ENCODE peak calls at places on chromosomes 2 and 18, in four cellular contexts. Z is breast epithelium, O is pancreas, U is GM12865. A is an unnamed sample.

GRCh38 chr2:37342636-37343211 is 1.7 kb upstream of the QPCT start:
- DNase-seq in U (no peak), Z (no peak), O (no peak), A (no peak)

GRCh38 chr2:71166812-71167211 is 36.4 kb downstream of the MPHOSPH10 start:
- DNase-seq in Z (no peak), O (no peak), U (no peak), A (no peak)

GRCh38 chr18:10748641-10749040 is 222.8 kb downstream of the NAPG start:
- DNase-seq in U (no peak), Z (no peak), O (no peak), A (no peak)

GRCh38 chr2:12694990-12695774 is 21.6 kb upstream of the TRIB2 start:
- DNase-seq in Z (no peak), U (peak; percentile 56), O (no peak), A (no peak)

GRCh38 chr2:65800998-65801397 is 368.6 kb upstream of the SPRED2 start:
- DNase-seq in O (peak; percentile 19), U (peak; percentile 7), Z (no peak), A (no peak)

GRCh38 chr18:33863912-33864311 is 285.9 kb downstream of the ASXL3 start:
- DNase-seq in O (no peak), U (no peak), Z (no peak), A (no peak)

GRCh38 chr2:109032229-109032800 is 43.3 kb upstream of the EDAR start:
- DNase-seq in Z (no peak), U (no peak), O (no peak), A (peak; percentile 7)

GRCh38 chr2:231541605-231542509 is 11.6 kb upstream of the NMUR1 start:
- DNase-seq in O (no peak), U (peak; percentile 41), Z (no peak), A (no peak)

GRCh38 chr2:26627350-26628105 is 13.6 kb downstream of the CIB4 start:
- DNase-seq in Z (no peak), U (no peak), O (no peak), A (no peak)

GRCh38 chr2:172427990-172428840 is 829 bp downstream of the ITGA6 start:
- DNase-seq in Z (no peak), O (peak; percentile 69), U (peak; percentile 10), A (peak; percentile 78)

GRCh38 chr18:78965260-78965659 is 14.4 kb upstream of the SALL3 start:
- DNase-seq in Z (no peak), O (no peak), U (no peak), A (no peak)

GRCh38 chr2:183495589-183496267 is 371.5 kb downstream of the NUP35 start:
- DNase-seq in U (peak; percentile 56), O (no peak), Z (no peak), A (no peak)

GRCh38 chr2:16243411-16243996 is 303.2 kb downstream of the MYCN start:
- DNase-seq in U (no peak), Z (no peak), O (no peak), A (no peak)

GRCh38 chr2:28206786-28207185 is 185.9 kb upstream of the FOSL2 start:
- DNase-seq in Z (no peak), U (no peak), O (no peak), A (no peak)

GRCh38 chr18:60090170-60090569 is 190.4 kb downstream of the PMAIP1 start:
- DNase-seq in O (no peak), Z (no peak), U (peak; percentile 11), A (no peak)

GRCh38 chr18:7202119-7202680 is 28.7 kb upstream of the LRRC30 start:
- DNase-seq in Z (no peak), U (no peak), O (no peak), A (no peak)

GRCh38 chr18:7856733-7857132 is 289.6 kb downstream of the PTPRM start:
- DNase-seq in O (no peak), Z (no peak), U (no peak), A (no peak)

GRCh38 chr2:232633413-232634318 is at the start of gene EFHD1:
- DNase-seq in O (peak; percentile 55), U (peak; percentile 35), Z (peak; percentile 60), A (peak; percentile 90)

GRCh38 chr2:234292205-234292954 is 204.5 kb downstream of the ARL4C start:
- DNase-seq in O (no peak), Z (no peak), U (peak; percentile 93), A (no peak)

GRCh38 chr2:225100269-225100668 is 58.0 kb upstream of the DOCK10 start:
- DNase-seq in U (no peak), O (no peak), Z (no peak), A (no peak)

GRCh38 chr18:68449292-68449691 is 265.6 kb downstream of the TMX3 start:
- DNase-seq in U (no peak), Z (no peak), O (no peak), A (no peak)

GRCh38 chr2:67526283-67526682 is 129.2 kb downstream of the ETAA1 start:
- DNase-seq in U (no peak), Z (no peak), O (no peak), A (no peak)

GRCh38 chr2:127149384-127149783 is 42.4 kb upstream of the BIN1 start:
- DNase-seq in O (no peak), Z (no peak), U (no peak), A (no peak)

GRCh38 chr2:190882831-190883582 is 2.4 kb downstream of the GLS start:
- DNase-seq in Z (no peak), U (peak; percentile 35), O (no peak), A (no peak)

GRCh38 chr2:165240927-165241326 is 1.7 kb downstream of the SCN2A start:
- DNase-seq in O (no peak), U (no peak), Z (no peak), A (no peak)

GRCh38 chr2:101696272-101697123 is 1.0 kb upstream of the MAP4K4 start:
- DNase-seq in Z (no peak), O (peak; percentile 56), U (no peak), A (no peak)

GRCh38 chr2:176769021-176769420 is 443.6 kb upstream of the HNRNPA3 start:
- DNase-seq in O (no peak), U (peak; percentile 29), Z (no peak), A (no peak)

GRCh38 chr2:176768185-176768584 is 444.4 kb upstream of the HNRNPA3 start:
- DNase-seq in U (no peak), Z (no peak), O (peak; percentile 71), A (no peak)

GRCh38 chr2:176763111-176763510 is 449.5 kb upstream of the HNRNPA3 start:
- DNase-seq in U (no peak), O (no peak), Z (no peak), A (no peak)

GRCh38 chr2:176766005-176766404 is 446.6 kb upstream of the HNRNPA3 start:
- DNase-seq in U (no peak), O (no peak), Z (no peak), A (no peak)

GRCh38 chr2:176763871-176764404 is 448.7 kb upstream of the HNRNPA3 start:
- DNase-seq in U (peak; percentile 60), O (no peak), Z (no peak), A (no peak)
- H3K4me3 ChIP-seq in U (no peak overlapping the region), O (no peak overlapping the region), Z (no peak overlapping the region), A (no peak overlapping the region)

DNA sequence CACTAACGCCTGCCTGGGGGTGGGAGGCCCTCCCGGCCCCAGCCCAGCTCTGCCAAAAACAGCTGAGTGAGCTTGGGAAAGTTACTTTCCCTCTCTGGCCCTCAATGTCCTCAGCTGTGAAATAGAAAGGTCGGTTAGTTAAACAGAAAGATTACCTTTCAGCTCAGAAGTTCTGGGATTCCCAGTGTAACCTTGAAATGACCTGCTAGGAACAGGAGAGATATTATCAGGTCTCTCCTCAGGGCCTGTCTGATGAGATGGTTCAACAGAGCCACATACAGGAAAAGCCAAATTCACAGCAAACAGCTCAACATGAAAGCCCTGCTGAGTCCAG is 68.8 kb downstream of the LBH start:
- DNase-seq in U (no peak), O (no peak), Z (no peak), A (no peak)
- H3K4me3 ChIP-seq in U (no peak overlapping the region), O (no peak overlapping the region), Z (no peak overlapping the region), A (no peak overlapping the region)

GRCh38 chr2:3387644-3388411 is 8.3 kb downstream of the TRAPPC12 start:
- DNase-seq in Z (no peak), O (no peak), U (no peak), A (no peak)
- H3K4me3 ChIP-seq in Z (no peak overlapping the region), O (no peak overlapping the region), U (no peak overlapping the region), A (no peak overlapping the region)

GRCh38 chr18:61333271-61333745 is at the start of gene CDH20:
- DNase-seq in O (no peak), Z (no peak), U (no peak), A (no peak)
- H3K4me3 ChIP-seq in O (no peak within 1 kb of the TSS), Z (peak within 1 kb of the TSS; percentile 37), U (no peak within 1 kb of the TSS), A (peak within 1 kb of the TSS; percentile 51)

DNA sequence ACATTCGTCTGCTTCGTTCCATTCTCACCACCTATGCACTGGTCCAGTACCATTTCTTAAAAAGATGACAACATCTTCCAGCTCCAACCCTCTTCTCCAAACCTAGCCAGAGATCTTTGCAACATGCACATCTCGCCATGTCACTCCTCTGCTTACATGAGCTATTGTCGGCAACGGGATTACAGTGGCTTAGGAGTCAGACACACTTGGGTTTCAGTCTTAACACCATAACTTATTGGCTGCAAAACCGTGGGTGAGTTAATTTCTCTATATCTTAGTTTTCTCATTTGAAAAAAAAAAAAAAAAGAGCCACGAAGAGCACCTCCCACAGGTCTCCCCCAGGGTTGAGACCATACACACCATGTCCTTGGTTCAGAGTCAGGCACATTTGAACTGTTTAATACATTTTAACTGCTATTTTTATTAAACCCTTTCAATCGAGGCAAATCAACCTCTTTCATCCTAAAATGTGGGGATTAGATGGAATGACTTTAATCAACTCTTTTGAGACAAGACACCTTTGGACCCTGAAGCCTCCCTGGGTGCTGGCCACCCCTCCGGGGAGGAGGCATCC is 889 bp downstream of the ANKRD29 start:
- DNase-seq in O (no peak), U (no peak), Z (no peak), A (no peak)
- H3K4me3 ChIP-seq in O (no peak overlapping the region), U (no peak overlapping the region), Z (peak overlapping the region; percentile 58), A (peak overlapping the region; percentile 78)

GRCh38 chr2:174752403-174753037 is 11.8 kb downstream of the CHRNA1 start:
- DNase-seq in O (no peak), U (peak; percentile 82), Z (no peak), A (no peak)

GRCh38 chr2:174753038-174753633 is 11.1 kb downstream of the CHRNA1 start:
- DNase-seq in U (peak; percentile 62), O (no peak), Z (no peak), A (no peak)

GRCh38 chr2:174750923-174751441 is 13.3 kb downstream of the CHRNA1 start:
- DNase-seq in Z (no peak), O (no peak), U (peak; percentile 82), A (no peak)

GRCh38 chr2:174748948-174749347 is 15.3 kb downstream of the CHRNA1 start:
- DNase-seq in O (peak; percentile 54), Z (peak; percentile 31), U (peak; percentile 71), A (no peak)

GRCh38 chr2:174749793-174750192 is 14.5 kb downstream of the CHRNA1 start:
- DNase-seq in U (no peak), O (no peak), Z (no peak), A (no peak)
- H3K4me3 ChIP-seq in U (no peak overlapping the region), O (no peak overlapping the region), Z (no peak overlapping the region), A (no peak overlapping the region)

GRCh38 chr18:3593381-3593903 is 143.5 kb downstream of the TGIF1 start:
- DNase-seq in U (no peak), Z (peak; percentile 84), O (no peak), A (peak; percentile 48)
- H3K4me3 ChIP-seq in U (peak overlapping the region; percentile 58), Z (peak overlapping the region; percentile 47), O (no peak overlapping the region), A (peak overlapping the region; percentile 37)

GRCh38 chr2:170818294-170819104 is 1.8 kb downstream of the GAD1 start:
- DNase-seq in O (no peak), U (no peak), Z (no peak), A (no peak)
- H3K4me3 ChIP-seq in O (no peak overlapping the region), U (no peak overlapping the region), Z (peak overlapping the region; percentile 30), A (peak overlapping the region; percentile 55)